ENCODE peak calls at places on chromosomes 3 and 15, in six cellular contexts. One of them, this sample, is unnamed.

GRCh38 chr3:196707566-196707965 is 4.5 kb downstream of the CEP19 start:
- DNase-seq in HCT116: no peak
- DNase-seq in A549: no peak
- DNase-seq in uterus: no peak
- DNase-seq in tibial artery: no peak
- DNase-seq in stomach: no peak
- DNase-seq in this sample: no peak

GRCh38 chr3:13932578-13933295 is 52.9 kb upstream of the WNT7A start:
- DNase-seq in HCT116: no peak
- DNase-seq in A549: no peak
- DNase-seq in uterus: no peak
- DNase-seq in tibial artery: no peak
- DNase-seq in stomach: no peak
- DNase-seq in this sample: peak; percentile 58

GRCh38 chr3:104635872-104636580 is 730.7 kb upstream of the ALCAM start:
- DNase-seq in HCT116: no peak
- DNase-seq in A549: peak; percentile 9
- DNase-seq in uterus: no peak
- DNase-seq in tibial artery: no peak
- DNase-seq in stomach: peak; percentile 58
- DNase-seq in this sample: no peak

GRCh38 chr3:69542265-69543079 is 156.6 kb upstream of the FRMD4B start:
- DNase-seq in HCT116: no peak
- DNase-seq in A549: peak; percentile 13
- DNase-seq in uterus: no peak
- DNase-seq in tibial artery: no peak
- DNase-seq in stomach: no peak
- DNase-seq in this sample: no peak

GRCh38 chr3:28252016-28252415 is 10.6 kb downstream of the CMC1 start:
- DNase-seq in HCT116: no peak
- DNase-seq in A549: no peak
- DNase-seq in uterus: no peak
- DNase-seq in tibial artery: no peak
- DNase-seq in stomach: no peak
- DNase-seq in this sample: no peak

GRCh38 chr3:185935465-185936263 is 2.1 kb downstream of the TRA2B start:
- DNase-seq in HCT116: no peak
- DNase-seq in A549: no peak
- DNase-seq in uterus: no peak
- DNase-seq in tibial artery: no peak
- DNase-seq in stomach: no peak
- DNase-seq in this sample: no peak

GRCh38 chr15:62889734-62890505 is 152.6 kb upstream of the TPM1 start:
- DNase-seq in HCT116: no peak
- DNase-seq in A549: peak; percentile 57
- DNase-seq in uterus: no peak
- DNase-seq in tibial artery: peak; percentile 76
- DNase-seq in stomach: no peak
- DNase-seq in this sample: no peak

GRCh38 chr15:63892794-63893441 is 59.2 kb upstream of the HERC1 start:
- DNase-seq in HCT116: no peak
- DNase-seq in A549: no peak
- DNase-seq in uterus: no peak
- DNase-seq in tibial artery: peak; percentile 32
- DNase-seq in stomach: peak; percentile 53
- DNase-seq in this sample: no peak

GRCh38 chr3:140904521-140904920 is 37.1 kb upstream of the SLC25A36 start:
- DNase-seq in HCT116: no peak
- DNase-seq in A549: no peak
- DNase-seq in uterus: no peak
- DNase-seq in tibial artery: no peak
- DNase-seq in stomach: no peak
- DNase-seq in this sample: no peak

GRCh38 chr15:51108933-51109550 is 14.3 kb upstream of the TNFAIP8L3 start:
- DNase-seq in HCT116: no peak
- DNase-seq in A549: no peak
- DNase-seq in uterus: peak; percentile 49
- DNase-seq in tibial artery: peak; percentile 75
- DNase-seq in stomach: no peak
- DNase-seq in this sample: peak; percentile 90

GRCh38 chr3:66041828-66042227 is 3.1 kb upstream of the MAGI1 start:
- DNase-seq in HCT116: no peak
- DNase-seq in A549: no peak
- DNase-seq in uterus: no peak
- DNase-seq in tibial artery: no peak
- DNase-seq in stomach: no peak
- DNase-seq in this sample: no peak

GRCh38 chr3:30810617-30811016 is 83.8 kb downstream of the GADL1 start:
- DNase-seq in HCT116: no peak
- DNase-seq in A549: no peak
- DNase-seq in uterus: peak; percentile 22
- DNase-seq in tibial artery: no peak
- DNase-seq in stomach: no peak
- DNase-seq in this sample: no peak

GRCh38 chr3:42189746-42190145 is 76.2 kb downstream of the CCK start:
- DNase-seq in HCT116: no peak
- DNase-seq in A549: no peak
- DNase-seq in uterus: no peak
- DNase-seq in tibial artery: no peak
- DNase-seq in stomach: peak; percentile 58
- DNase-seq in this sample: no peak

GRCh38 chr15:48392356-48392755 is 61.1 kb downstream of the DUT start:
- DNase-seq in HCT116: no peak
- DNase-seq in A549: no peak
- DNase-seq in uterus: peak; percentile 69
- DNase-seq in tibial artery: peak; percentile 88
- DNase-seq in stomach: no peak
- DNase-seq in this sample: no peak

GRCh38 chr3:166917437-166917836 is 462.7 kb downstream of the ZBBX start:
- DNase-seq in HCT116: no peak
- DNase-seq in A549: no peak
- DNase-seq in uterus: no peak
- DNase-seq in tibial artery: no peak
- DNase-seq in stomach: no peak
- DNase-seq in this sample: no peak

GRCh38 chr15:91940466-91941381 is 87.2 kb downstream of the SLCO3A1 start:
- DNase-seq in HCT116: no peak
- DNase-seq in A549: no peak
- DNase-seq in uterus: no peak
- DNase-seq in tibial artery: no peak
- DNase-seq in stomach: no peak
- DNase-seq in this sample: no peak

GRCh38 chr3:104805508-104805907 is 561.2 kb upstream of the ALCAM start:
- DNase-seq in HCT116: no peak
- DNase-seq in A549: no peak
- DNase-seq in uterus: no peak
- DNase-seq in tibial artery: no peak
- DNase-seq in stomach: no peak
- DNase-seq in this sample: no peak

GRCh38 chr3:37981348-37981664 is 9.3 kb upstream of the VILL start:
- DNase-seq in HCT116: no peak
- DNase-seq in A549: no peak
- DNase-seq in uterus: no peak
- DNase-seq in tibial artery: no peak
- DNase-seq in stomach: no peak
- DNase-seq in this sample: no peak

DNA sequence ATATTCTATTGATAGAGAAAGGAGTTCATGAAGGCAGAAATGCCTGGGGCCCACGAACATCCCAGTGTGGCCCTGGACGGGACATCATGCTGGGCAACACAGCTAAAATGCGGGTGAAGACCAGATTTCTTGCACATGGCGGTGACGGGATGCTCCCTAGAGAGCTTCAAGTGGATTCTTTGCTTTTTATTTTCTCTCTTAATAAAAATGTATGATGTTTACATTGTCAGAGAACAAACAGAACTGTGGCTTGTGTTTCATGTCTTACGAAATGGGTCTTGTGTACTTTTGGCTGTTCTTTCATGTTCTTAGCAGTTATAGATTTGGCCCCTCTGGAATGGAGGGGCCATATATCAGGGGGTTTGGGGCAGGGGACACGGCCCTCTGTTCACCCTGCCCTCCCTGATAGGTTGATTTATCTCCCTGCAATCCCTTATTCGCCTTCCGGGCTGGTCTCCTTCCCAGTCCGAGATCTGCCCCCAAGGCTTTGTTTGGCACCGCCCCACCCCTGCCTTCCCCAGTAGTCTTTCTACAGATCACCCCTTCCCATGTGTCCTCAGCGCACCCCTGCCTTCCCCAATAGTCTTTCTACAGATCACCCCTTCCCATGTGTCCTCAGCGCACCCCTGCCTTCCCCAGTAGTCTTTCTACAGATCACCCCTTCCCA is 68.6 kb upstream of the CGNL1 start:
- DNase-seq in HCT116: no peak
- DNase-seq in A549: peak; percentile 40
- DNase-seq in uterus: no peak
- DNase-seq in tibial artery: no peak
- DNase-seq in stomach: no peak
- DNase-seq in this sample: no peak
- H3K27ac ChIP-seq in HCT116: no peak overlapping the region
- H3K27ac ChIP-seq in A549: peak overlapping the region; percentile 73
- H3K27ac ChIP-seq in uterus: peak overlapping the region; percentile 65
- H3K27ac ChIP-seq in tibial artery: no peak overlapping the region
- H3K27ac ChIP-seq in stomach: no peak overlapping the region
- H3K27ac ChIP-seq in this sample: no peak overlapping the region

DNA sequence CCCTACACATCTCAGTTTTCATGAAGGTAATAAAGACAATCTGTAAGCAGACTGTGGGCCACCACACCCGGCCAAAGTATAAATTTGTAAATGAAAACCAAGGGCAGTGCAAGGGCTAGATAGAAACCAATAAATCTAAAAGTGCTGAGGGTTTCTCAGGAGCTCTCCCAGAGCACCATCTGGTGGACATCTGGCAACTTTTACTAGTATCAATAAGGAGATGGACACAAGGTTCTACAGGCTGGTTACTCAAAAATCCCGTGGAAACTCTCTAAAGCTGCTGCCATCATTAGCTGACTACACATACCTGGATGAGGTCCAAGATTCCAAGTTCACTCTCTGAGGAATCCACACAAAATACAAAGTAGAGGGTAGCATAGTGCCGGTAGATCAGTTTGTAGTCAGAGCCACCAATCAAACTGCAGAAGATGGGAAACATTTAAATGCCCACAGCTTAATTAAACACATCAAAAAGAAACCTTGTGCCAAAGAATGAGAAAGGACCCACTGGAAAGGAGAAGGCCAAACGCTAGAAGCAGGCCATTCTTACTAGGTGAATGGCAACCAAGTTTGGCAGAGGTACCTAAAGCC is 5.5 kb downstream of the AP3S2 start:
- DNase-seq in HCT116: peak; percentile 48
- DNase-seq in A549: peak; percentile 69
- DNase-seq in uterus: no peak
- DNase-seq in tibial artery: no peak
- DNase-seq in stomach: no peak
- DNase-seq in this sample: no peak
- TF ChIP-seq CTCF in HCT116: peak; percentile 61
- TF ChIP-seq CTCF in A549: peak; percentile 79
- TF ChIP-seq CTCF in uterus: no peak
- TF ChIP-seq CTCF in tibial artery: no peak
- TF ChIP-seq CTCF in stomach: no peak
- TF ChIP-seq CTCF in this sample: no peak

DNA sequence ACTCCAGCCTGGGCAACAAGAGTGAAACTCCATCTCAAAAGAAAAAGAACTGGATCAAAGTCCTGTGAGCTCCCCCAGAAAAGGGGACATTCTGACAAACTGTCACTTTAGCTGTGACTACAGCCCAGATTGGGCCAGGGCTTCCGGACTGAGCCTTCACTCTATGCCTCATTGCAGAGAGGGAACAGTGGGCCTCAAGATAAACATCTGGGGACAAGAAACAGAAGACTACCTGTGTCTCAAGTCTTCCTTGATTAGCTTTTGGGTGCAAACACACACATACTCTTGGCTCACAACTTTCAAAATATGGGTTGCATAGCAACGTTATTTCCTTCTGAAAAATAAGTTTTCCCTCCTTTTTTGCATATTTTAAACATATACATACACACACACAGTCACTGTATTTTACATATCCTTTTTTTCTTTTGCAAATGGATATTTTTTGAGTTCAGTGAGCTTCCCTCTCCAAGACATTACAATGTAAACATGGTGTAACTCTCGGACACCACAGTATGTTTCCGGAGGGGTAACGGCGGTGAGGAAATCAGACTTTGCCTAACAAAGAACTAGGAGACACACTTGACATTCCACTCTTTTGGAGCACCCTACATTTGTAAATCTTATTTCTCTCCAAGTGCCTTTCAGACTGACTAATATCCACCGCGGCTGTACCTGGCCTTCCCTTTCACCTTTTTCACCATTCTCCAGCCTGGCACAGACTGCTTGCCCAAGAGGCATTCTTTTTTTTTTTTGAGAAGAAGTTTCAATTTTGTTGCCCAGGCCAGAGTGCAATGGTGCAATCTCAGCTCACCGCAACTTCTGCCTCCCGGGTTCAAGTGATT is 3.5 kb downstream of the TKT start:
- DNase-seq in HCT116: no peak
- DNase-seq in A549: no peak
- DNase-seq in uterus: no peak
- DNase-seq in tibial artery: peak; percentile 45
- DNase-seq in stomach: no peak
- DNase-seq in this sample: no peak
- H3K4me3 ChIP-seq in HCT116: no peak overlapping the region
- H3K4me3 ChIP-seq in A549: peak overlapping the region; percentile 100
- H3K4me3 ChIP-seq in uterus: no peak overlapping the region
- H3K4me3 ChIP-seq in tibial artery: no peak overlapping the region
- H3K4me3 ChIP-seq in stomach: peak overlapping the region; percentile 96
- H3K4me3 ChIP-seq in this sample: no peak overlapping the region

GRCh38 chr3:46942079-46942478 is 34.5 kb downstream of the CCDC12 start:
- DNase-seq in HCT116: no peak
- DNase-seq in A549: no peak
- DNase-seq in uterus: no peak
- DNase-seq in tibial artery: no peak
- DNase-seq in stomach: no peak
- DNase-seq in this sample: no peak
- H3K27ac ChIP-seq in HCT116: no peak overlapping the region
- H3K27ac ChIP-seq in A549: peak overlapping the region; percentile 97
- H3K27ac ChIP-seq in uterus: no peak overlapping the region
- H3K27ac ChIP-seq in tibial artery: no peak overlapping the region
- H3K27ac ChIP-seq in stomach: peak overlapping the region; percentile 91
- H3K27ac ChIP-seq in this sample: no peak overlapping the region

GRCh38 chr3:112117826-112118571 is 15.0 kb downstream of the GCSAM start:
- DNase-seq in HCT116: no peak
- DNase-seq in A549: no peak
- DNase-seq in uterus: no peak
- DNase-seq in tibial artery: peak; percentile 35
- DNase-seq in stomach: no peak
- DNase-seq in this sample: no peak
- TF ChIP-seq CTCF in HCT116: peak; percentile 6
- TF ChIP-seq CTCF in A549: no peak
- TF ChIP-seq CTCF in uterus: no peak
- TF ChIP-seq CTCF in tibial artery: no peak
- TF ChIP-seq CTCF in stomach: no peak
- TF ChIP-seq CTCF in this sample: no peak

GRCh38 chr3:159766563-159767185 is 222.0 kb upstream of the IL12A start:
- DNase-seq in HCT116: no peak
- DNase-seq in A549: peak; percentile 69
- DNase-seq in uterus: no peak
- DNase-seq in tibial artery: no peak
- DNase-seq in stomach: no peak
- DNase-seq in this sample: no peak
- H3K4me3 ChIP-seq in HCT116: no peak overlapping the region
- H3K4me3 ChIP-seq in A549: peak overlapping the region; percentile 94
- H3K4me3 ChIP-seq in uterus: no peak overlapping the region
- H3K4me3 ChIP-seq in tibial artery: peak overlapping the region; percentile 69
- H3K4me3 ChIP-seq in stomach: peak overlapping the region; percentile 72
- H3K4me3 ChIP-seq in this sample: peak overlapping the region; percentile 90

GRCh38 chr3:181720281-181720680 is 8.6 kb downstream of the SOX2 start:
- DNase-seq in HCT116: no peak
- DNase-seq in A549: no peak
- DNase-seq in uterus: no peak
- DNase-seq in tibial artery: no peak
- DNase-seq in stomach: peak; percentile 45
- DNase-seq in this sample: no peak
- H3K27ac ChIP-seq in HCT116: no peak overlapping the region
- H3K27ac ChIP-seq in A549: no peak overlapping the region
- H3K27ac ChIP-seq in uterus: no peak overlapping the region
- H3K27ac ChIP-seq in tibial artery: no peak overlapping the region
- H3K27ac ChIP-seq in stomach: peak overlapping the region; percentile 87
- H3K27ac ChIP-seq in this sample: no peak overlapping the region